ENCODE peak calls at places on chromosomes 2 and 18, in four cellular contexts. One of them, this sample, is unnamed.

GRCh38 chr2:203722411-203722810 is 16.0 kb downstream of the CD28 start:
- DNase-seq in HCT116: no peak
- DNase-seq in tibial nerve: no peak
- DNase-seq in adrenal gland: no peak
- DNase-seq in this sample: no peak

GRCh38 chr2:98458207-98458606 is 13.5 kb downstream of the INPP4A start:
- DNase-seq in HCT116: no peak
- DNase-seq in tibial nerve: no peak
- DNase-seq in adrenal gland: no peak
- DNase-seq in this sample: no peak

GRCh38 chr2:105404736-105405135 is 5.9 kb upstream of the FHL2 start:
- DNase-seq in HCT116: no peak
- DNase-seq in tibial nerve: no peak
- DNase-seq in adrenal gland: no peak
- DNase-seq in this sample: no peak

GRCh38 chr2:10322481-10322880 is 19.8 kb downstream of the HPCAL1 start:
- DNase-seq in HCT116: no peak
- DNase-seq in tibial nerve: no peak
- DNase-seq in adrenal gland: no peak
- DNase-seq in this sample: no peak

GRCh38 chr2:138094031-138094430 is 129.8 kb downstream of the HNMT start:
- DNase-seq in HCT116: no peak
- DNase-seq in tibial nerve: no peak
- DNase-seq in adrenal gland: no peak
- DNase-seq in this sample: no peak

GRCh38 chr18:68507781-68508180 is 207.1 kb downstream of the TMX3 start:
- DNase-seq in HCT116: no peak
- DNase-seq in tibial nerve: no peak
- DNase-seq in adrenal gland: no peak
- DNase-seq in this sample: no peak

GRCh38 chr18:2932247-2933181 is 80.4 kb downstream of the LPIN2 start:
- DNase-seq in HCT116: peak; percentile 34
- DNase-seq in tibial nerve: no peak
- DNase-seq in adrenal gland: peak; percentile 52
- DNase-seq in this sample: peak; percentile 58

GRCh38 chr2:162333968-162334367 is 10.0 kb upstream of the GCA start:
- DNase-seq in HCT116: no peak
- DNase-seq in tibial nerve: no peak
- DNase-seq in adrenal gland: no peak
- DNase-seq in this sample: no peak

GRCh38 chr2:237731663-237732062 is 66.9 kb upstream of the RBM44 start:
- DNase-seq in HCT116: peak; percentile 23
- DNase-seq in tibial nerve: no peak
- DNase-seq in adrenal gland: peak; percentile 57
- DNase-seq in this sample: no peak

GRCh38 chr18:38688402-38688801 is 1122.8 kb upstream of the CELF4 start:
- DNase-seq in HCT116: no peak
- DNase-seq in tibial nerve: no peak
- DNase-seq in adrenal gland: no peak
- DNase-seq in this sample: no peak

GRCh38 chr2:31213063-31213882 is 4.0 kb downstream of the CAPN14 start:
- DNase-seq in HCT116: no peak
- DNase-seq in tibial nerve: no peak
- DNase-seq in adrenal gland: no peak
- DNase-seq in this sample: no peak

GRCh38 chr2:184363213-184363612 is 235.1 kb upstream of the ZNF804A start:
- DNase-seq in HCT116: peak; percentile 2
- DNase-seq in tibial nerve: no peak
- DNase-seq in adrenal gland: no peak
- DNase-seq in this sample: no peak

GRCh38 chr2:84906108-84906899 is 848 bp downstream of the TMSB10 start:
- DNase-seq in HCT116: no peak
- DNase-seq in tibial nerve: no peak
- DNase-seq in adrenal gland: peak; percentile 44
- DNase-seq in this sample: no peak

GRCh38 chr2:62604336-62604735 is 98.3 kb upstream of the TMEM17 start:
- DNase-seq in HCT116: no peak
- DNase-seq in tibial nerve: no peak
- DNase-seq in adrenal gland: no peak
- DNase-seq in this sample: no peak

GRCh38 chr2:182064024-182064880 is 78.6 kb downstream of the PPP1R1C start:
- DNase-seq in HCT116: no peak
- DNase-seq in tibial nerve: no peak
- DNase-seq in adrenal gland: no peak
- DNase-seq in this sample: peak; percentile 15

GRCh38 chr2:10277293-10278028 is 25.2 kb upstream of the HPCAL1 start:
- DNase-seq in HCT116: no peak
- DNase-seq in tibial nerve: no peak
- DNase-seq in adrenal gland: no peak
- DNase-seq in this sample: no peak

GRCh38 chr2:112321375-112322320 is 46.3 kb downstream of the ZC3H6 start:
- DNase-seq in HCT116: no peak
- DNase-seq in tibial nerve: no peak
- DNase-seq in adrenal gland: no peak
- DNase-seq in this sample: no peak

GRCh38 chr18:47917923-47918610 is 12.4 kb downstream of the SMAD2 start:
- DNase-seq in HCT116: no peak
- DNase-seq in tibial nerve: no peak
- DNase-seq in adrenal gland: no peak
- DNase-seq in this sample: no peak

GRCh38 chr2:152062130-152063091 is 36.4 kb downstream of the CACNB4 start:
- DNase-seq in HCT116: no peak
- DNase-seq in tibial nerve: no peak
- DNase-seq in adrenal gland: no peak
- DNase-seq in this sample: peak; percentile 58

GRCh38 chr2:195590866-195591215 is 66.2 kb upstream of the SLC39A10 start:
- DNase-seq in HCT116: no peak
- DNase-seq in tibial nerve: no peak
- DNase-seq in adrenal gland: no peak
- DNase-seq in this sample: no peak

GRCh38 chr2:238521870-238522269 is 95.1 kb downstream of the ASB1 start:
- DNase-seq in HCT116: no peak
- DNase-seq in tibial nerve: no peak
- DNase-seq in adrenal gland: no peak
- DNase-seq in this sample: no peak

GRCh38 chr2:63060079-63060482 is 9.5 kb downstream of the OTX1 start:
- DNase-seq in HCT116: no peak
- DNase-seq in tibial nerve: no peak
- DNase-seq in adrenal gland: no peak
- DNase-seq in this sample: no peak

GRCh38 chr2:218387369-218388194 is 5.5 kb downstream of the SLC11A1 start:
- DNase-seq in HCT116: no peak
- DNase-seq in tibial nerve: no peak
- DNase-seq in adrenal gland: peak; percentile 76
- DNase-seq in this sample: peak; percentile 49

GRCh38 chr18:34493566-34494358 is 216.3 kb upstream of the DTNA start:
- DNase-seq in HCT116: no peak
- DNase-seq in tibial nerve: no peak
- DNase-seq in adrenal gland: no peak
- DNase-seq in this sample: no peak

GRCh38 chr2:118763797-118764196 is 83.7 kb downstream of the EN1 start:
- DNase-seq in HCT116: no peak
- DNase-seq in tibial nerve: no peak
- DNase-seq in adrenal gland: no peak
- DNase-seq in this sample: no peak

GRCh38 chr2:120707816-120708215 is 27.9 kb upstream of the GLI2 start:
- DNase-seq in HCT116: no peak
- DNase-seq in tibial nerve: no peak
- DNase-seq in adrenal gland: no peak
- DNase-seq in this sample: no peak

GRCh38 chr2:43183743-43184142 is 42.7 kb downstream of the ZFP36L2 start:
- DNase-seq in HCT116: no peak
- DNase-seq in tibial nerve: no peak
- DNase-seq in adrenal gland: no peak
- DNase-seq in this sample: no peak

GRCh38 chr2:43179947-43180346 is 46.5 kb downstream of the ZFP36L2 start:
- DNase-seq in HCT116: no peak
- DNase-seq in tibial nerve: no peak
- DNase-seq in adrenal gland: no peak
- DNase-seq in this sample: no peak

GRCh38 chr2:43178602-43179542 is 47.5 kb downstream of the ZFP36L2 start:
- DNase-seq in HCT116: peak; percentile 64
- DNase-seq in tibial nerve: peak; percentile 54
- DNase-seq in adrenal gland: peak; percentile 86
- DNase-seq in this sample: peak; percentile 93

GRCh38 chr2:43178055-43178598 is 48.3 kb downstream of the ZFP36L2 start:
- DNase-seq in HCT116: no peak
- DNase-seq in tibial nerve: no peak
- DNase-seq in adrenal gland: no peak
- DNase-seq in this sample: no peak

DNA sequence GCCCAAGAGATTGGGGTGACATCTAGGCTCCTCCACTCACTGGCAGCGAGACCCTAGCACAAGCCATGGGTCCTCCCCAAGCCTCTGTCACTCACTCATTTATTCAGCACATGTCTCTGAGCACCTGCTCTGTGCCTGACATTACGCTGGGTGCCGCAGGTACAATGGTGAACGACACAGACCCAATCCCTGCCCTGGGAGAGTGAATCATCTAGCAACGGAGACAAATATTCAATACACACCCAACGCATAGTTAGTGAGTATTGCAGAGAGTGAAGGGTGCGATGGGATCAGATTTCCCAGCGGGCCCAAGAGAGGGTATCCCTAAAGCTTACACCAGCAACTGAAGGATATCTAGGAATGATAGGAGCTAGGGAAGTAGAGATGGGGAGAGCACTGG is 45.5 kb downstream of the ZFP36L2 start:
- DNase-seq in HCT116: no peak
- DNase-seq in tibial nerve: no peak
- DNase-seq in adrenal gland: no peak
- DNase-seq in this sample: no peak
- H3K4me1 ChIP-seq in HCT116: peaks cover 92% of the 10 kb centered on the region
- H3K4me1 ChIP-seq in tibial nerve: no peaks in the 10 kb centered on the region
- H3K4me1 ChIP-seq in adrenal gland: peaks cover 19% of the 10 kb centered on the region
- H3K4me1 ChIP-seq in this sample: no peaks in the 10 kb centered on the region

DNA sequence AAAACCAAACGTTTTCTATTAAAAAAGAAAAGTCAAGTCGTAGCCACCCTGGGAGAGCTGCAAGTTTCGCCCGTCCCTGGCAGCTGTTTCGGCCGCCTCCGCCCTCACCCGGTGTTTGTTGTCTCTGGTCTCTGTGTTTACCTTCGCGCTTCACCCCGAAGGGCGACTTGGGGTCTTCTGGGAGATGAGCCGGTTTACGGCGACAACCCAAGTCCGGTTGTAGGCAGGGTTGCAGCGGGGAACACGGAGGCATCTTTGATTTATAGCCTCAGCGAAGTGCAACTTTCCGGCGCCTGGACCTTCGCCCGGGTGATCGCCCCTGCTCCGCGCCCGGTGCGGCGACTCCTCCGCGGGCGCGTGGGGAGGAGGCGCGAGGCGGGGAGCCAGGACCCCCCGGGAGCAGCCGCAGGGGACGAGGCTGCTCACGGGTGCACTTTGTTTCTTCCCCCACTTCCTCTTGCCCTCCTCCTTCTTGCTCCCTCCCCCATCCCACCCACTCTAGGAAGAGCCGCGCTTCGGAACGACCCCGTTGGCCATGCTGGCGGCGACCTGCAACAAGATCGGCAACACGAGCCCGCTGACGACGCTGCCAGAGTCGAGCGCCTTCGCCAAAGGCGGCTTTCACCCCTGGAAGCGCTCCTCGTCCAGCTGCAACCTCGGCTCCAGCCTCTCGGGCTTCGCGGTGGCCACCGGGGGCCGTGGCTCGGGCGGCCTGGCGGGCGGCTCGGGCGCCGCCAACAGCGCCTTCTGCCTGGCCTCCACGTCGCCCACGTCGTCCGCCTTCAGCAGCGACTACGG is 1.1 kb downstream of the SP9 start:
- DNase-seq in HCT116: no peak
- DNase-seq in tibial nerve: no peak
- DNase-seq in adrenal gland: no peak
- DNase-seq in this sample: no peak
- H3K4me1 ChIP-seq in HCT116: peaks cover 24% of the 10 kb centered on the region
- H3K4me1 ChIP-seq in tibial nerve: no peaks in the 10 kb centered on the region
- H3K4me1 ChIP-seq in adrenal gland: peaks cover 37% of the 10 kb centered on the region
- H3K4me1 ChIP-seq in this sample: peaks cover 18% of the 10 kb centered on the region

GRCh38 chr2:149221002-149221401 is 109.4 kb upstream of the LYPD6 start:
- DNase-seq in HCT116: no peak
- DNase-seq in tibial nerve: no peak
- DNase-seq in adrenal gland: no peak
- DNase-seq in this sample: no peak
- H3K4me1 ChIP-seq in HCT116: no peaks in the 10 kb centered on the region
- H3K4me1 ChIP-seq in tibial nerve: no peaks in the 10 kb centered on the region
- H3K4me1 ChIP-seq in adrenal gland: no peaks in the 10 kb centered on the region
- H3K4me1 ChIP-seq in this sample: no peaks in the 10 kb centered on the region

GRCh38 chr2:145750074-145750473 is 1230.2 kb upstream of the ZEB2 start:
- DNase-seq in HCT116: no peak
- DNase-seq in tibial nerve: no peak
- DNase-seq in adrenal gland: no peak
- DNase-seq in this sample: no peak
- H3K4me1 ChIP-seq in HCT116: peaks cover 9% of the 10 kb centered on the region
- H3K4me1 ChIP-seq in tibial nerve: no peaks in the 10 kb centered on the region
- H3K4me1 ChIP-seq in adrenal gland: peaks cover 26% of the 10 kb centered on the region
- H3K4me1 ChIP-seq in this sample: no peaks in the 10 kb centered on the region

GRCh38 chr2:201151127-201152074 is 31.5 kb upstream of the CASP10 start:
- DNase-seq in HCT116: peak; percentile 86
- DNase-seq in tibial nerve: no peak
- DNase-seq in adrenal gland: peak; percentile 59
- DNase-seq in this sample: no peak

GRCh38 chr2:201152517-201152916 is 30.4 kb upstream of the CASP10 start:
- DNase-seq in HCT116: no peak
- DNase-seq in tibial nerve: no peak
- DNase-seq in adrenal gland: no peak
- DNase-seq in this sample: no peak

GRCh38 chr2:201148434-201148833 is 32.5 kb downstream of the CFLAR start:
- DNase-seq in HCT116: no peak
- DNase-seq in tibial nerve: no peak
- DNase-seq in adrenal gland: no peak
- DNase-seq in this sample: no peak

GRCh38 chr2:201149064-201149820 is 33.3 kb downstream of the CFLAR start:
- DNase-seq in HCT116: peak; percentile 77
- DNase-seq in tibial nerve: no peak
- DNase-seq in adrenal gland: no peak
- DNase-seq in this sample: no peak

DNA sequence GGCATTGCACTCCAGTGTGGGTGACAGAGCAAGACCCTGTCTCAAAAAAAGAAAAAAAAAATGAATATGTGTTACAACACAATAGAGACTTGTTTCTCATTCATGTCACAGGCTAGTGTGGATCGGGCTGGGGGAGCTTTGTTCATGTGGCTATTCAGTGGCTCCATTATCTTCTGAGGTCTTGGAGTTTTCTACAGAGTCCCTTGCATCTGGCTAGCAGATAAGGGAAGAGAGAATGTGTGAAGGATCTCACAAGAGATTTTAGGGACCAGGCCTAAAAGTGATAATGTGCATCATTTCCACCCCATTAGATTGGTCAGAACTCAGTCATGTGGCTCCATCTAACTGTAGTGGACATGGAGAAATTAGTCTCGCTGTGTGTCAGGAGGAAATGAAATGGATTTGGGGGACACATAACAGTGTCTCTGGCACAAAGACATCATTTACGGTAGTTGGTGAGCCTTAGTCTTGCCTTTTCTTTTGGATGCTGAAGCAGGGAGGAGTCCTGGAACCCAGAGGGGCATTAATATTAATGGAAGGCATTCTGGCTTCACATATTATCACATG is 32.4 kb upstream of the CASP10 start:
- DNase-seq in HCT116: no peak
- DNase-seq in tibial nerve: no peak
- DNase-seq in adrenal gland: no peak
- DNase-seq in this sample: no peak
- H3K4me1 ChIP-seq in HCT116: peaks cover 77% of the 10 kb centered on the region
- H3K4me1 ChIP-seq in tibial nerve: no peaks in the 10 kb centered on the region
- H3K4me1 ChIP-seq in adrenal gland: peaks cover 58% of the 10 kb centered on the region
- H3K4me1 ChIP-seq in this sample: peaks cover 5% of the 10 kb centered on the region

This sample was measured in uterus.